ENCODE peak calls at places on chromosomes 11 and 22, in five cellular contexts. X is cardiac muscle cell, U is uterus, E is transverse colon, Z is IMR-90. L is an unnamed sample.
A peak's percentile ranks its signal among the peaks of the same experiment; 100 is the strongest.

GRCh38 chr11:7204778-7205177 is 46.9 kb upstream of the SYT9 start:
- DNase-seq in E (no peak), U (no peak), X (peak; percentile 15), Z (no peak), L (peak; percentile 61)

GRCh38 chr22:27779650-27780049 is 21.9 kb downstream of the MN1 start:
- DNase-seq in X (no peak), E (no peak), Z (no peak), U (no peak), L (no peak)

GRCh38 chr11:63939351-63939920 is 634 bp downstream of the NAA40 start:
- DNase-seq in U (no peak), Z (no peak), E (peak; percentile 26), X (peak; percentile 39), L (peak; percentile 53)

GRCh38 chr11:75174348-75174747 is 23.4 kb downstream of the SLCO2B1 start:
- DNase-seq in X (no peak), E (no peak), U (no peak), Z (no peak), L (no peak)

GRCh38 chr11:61791737-61792309 is 576 bp downstream of the TMEM258 start:
- DNase-seq in X (peak; percentile 84), Z (peak; percentile 95), E (peak; percentile 76), U (peak; percentile 78), L (peak; percentile 96)

GRCh38 chr22:32862083-32862482 is 60.6 kb downstream of the TIMP3 start:
- DNase-seq in E (no peak), Z (no peak), X (no peak), U (no peak), L (no peak)

GRCh38 chr11:84398017-84398626 is 1112.0 kb upstream of the CCDC90B start:
- DNase-seq in X (peak; percentile 37), U (no peak), Z (peak; percentile 1), E (no peak), L (peak; percentile 56)

GRCh38 chr11:3994030-3994640 is 100.5 kb upstream of the RRM1 start:
- DNase-seq in E (no peak), Z (peak; percentile 16), X (no peak), U (no peak), L (peak; percentile 34)

GRCh38 chr11:85718991-85719807 is 33.2 kb upstream of the CCDC89 start:
- DNase-seq in E (no peak), U (no peak), Z (peak; percentile 100), X (no peak), L (peak; percentile 88)

GRCh38 chr11:120125005-120125404 is 12.9 kb downstream of the TRIM29 start:
- DNase-seq in U (no peak), Z (peak; percentile 25), E (peak; percentile 37), X (no peak), L (peak; percentile 21)

GRCh38 chr22:27199354-27199753 is 542.0 kb downstream of the MIAT start:
- DNase-seq in U (no peak), X (no peak), Z (no peak), E (no peak), L (no peak)

GRCh38 chr22:25083414-25084166 is 116.1 kb upstream of the CRYBB3 start:
- DNase-seq in U (no peak), X (no peak), Z (no peak), E (peak; percentile 13), L (no peak)

GRCh38 chr11:31973175-31973574 is 117.7 kb upstream of the RCN1 start:
- DNase-seq in U (no peak), Z (no peak), X (no peak), E (no peak), L (no peak)

GRCh38 chr11:62599909-62600308 is 1.8 kb downstream of the MTA2 start:
- DNase-seq in X (no peak), Z (no peak), E (no peak), U (no peak), L (no peak)

GRCh38 chr11:128506384-128506783 is 81.0 kb downstream of the ETS1 start:
- DNase-seq in X (no peak), Z (no peak), E (no peak), U (no peak), L (no peak)

GRCh38 chr11:128507936-128508335 is 79.4 kb downstream of the ETS1 start:
- DNase-seq in E (no peak), U (no peak), X (no peak), Z (no peak), L (no peak)

GRCh38 chr11:128508785-128509518 is 78.4 kb downstream of the ETS1 start:
- DNase-seq in U (no peak), X (no peak), Z (peak; percentile 86), E (no peak), L (peak; percentile 80)

GRCh38 chr11:128505449-128506058 is 81.8 kb downstream of the ETS1 start:
- DNase-seq in U (no peak), Z (no peak), E (no peak), X (no peak), L (no peak)

DNA sequence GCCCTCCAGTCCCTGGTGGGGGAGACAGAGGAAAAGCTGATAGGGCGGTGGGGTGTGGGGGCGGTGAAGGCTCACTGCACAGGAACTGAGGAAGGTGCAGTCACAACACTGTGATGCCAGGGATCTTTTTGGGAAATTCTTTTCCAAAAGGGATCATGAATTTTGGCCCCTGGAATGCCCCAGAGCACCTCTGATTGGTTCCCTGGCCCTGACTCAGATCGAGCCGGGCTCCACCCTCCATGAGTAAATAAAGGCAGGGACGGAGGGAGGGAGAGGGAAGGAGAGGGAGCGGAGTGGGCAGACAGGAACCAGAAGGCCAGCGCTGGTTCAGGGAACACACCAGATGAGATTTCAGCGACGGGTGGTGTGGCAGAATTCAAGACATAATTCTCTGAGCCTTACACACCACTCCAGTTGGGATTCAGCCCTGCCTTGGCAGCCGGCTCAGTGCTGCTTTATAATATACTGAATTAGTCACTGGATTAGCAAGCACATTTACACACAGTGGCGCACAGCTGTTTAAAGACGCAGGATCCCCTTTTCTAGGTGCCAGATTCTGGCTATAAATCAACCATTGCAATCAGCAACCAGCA is 80.3 kb downstream of the ETS1 start:
- DNase-seq in U (peak; percentile 87), E (peak; percentile 88), Z (peak; percentile 96), X (no peak), L (peak; percentile 90)
- H3K4me3 ChIP-seq in U (peak overlapping the region; percentile 9), E (no peak overlapping the region), Z (peak overlapping the region; percentile 8), X (no peak overlapping the region), L (peak overlapping the region; percentile 20)

GRCh38 chr22:45159652-45160462 is 3.9 kb upstream of the NUP50 start:
- DNase-seq in X (no peak), Z (peak; percentile 38), U (no peak), E (peak; percentile 33), L (peak; percentile 68)
- H3K4me3 ChIP-seq in X (no peak overlapping the region), Z (no peak overlapping the region), U (no peak overlapping the region), E (no peak overlapping the region), L (no peak overlapping the region)

DNA sequence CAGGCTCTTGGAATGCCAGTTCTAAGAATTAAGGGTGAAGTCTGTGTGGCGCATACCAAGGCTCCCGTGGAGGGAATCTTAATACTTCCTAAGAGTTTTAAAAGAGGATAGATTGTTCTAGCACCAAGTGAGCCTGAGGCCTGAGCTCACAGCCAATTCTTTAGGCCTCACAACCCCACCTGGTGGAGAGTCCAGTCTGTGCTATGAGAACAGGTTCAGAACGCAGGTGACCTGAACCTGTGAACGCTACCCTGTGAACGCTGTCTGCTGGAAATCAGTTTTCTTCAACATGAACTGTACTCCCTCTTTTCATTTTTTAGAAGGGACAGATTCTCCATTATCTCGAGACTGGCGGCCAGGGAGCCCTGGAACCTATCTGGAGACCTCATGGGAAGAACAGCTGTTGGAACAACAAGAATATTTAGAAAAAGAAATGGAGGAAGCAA is 43.2 kb upstream of the DLAT start:
- DNase-seq in U (peak; percentile 41), Z (peak; percentile 43), X (peak; percentile 83), E (peak; percentile 87), L (peak; percentile 79)
- H3K4me3 ChIP-seq in U (no peak overlapping the region), Z (no peak overlapping the region), X (no peak overlapping the region), E (no peak overlapping the region), L (no peak overlapping the region)

DNA sequence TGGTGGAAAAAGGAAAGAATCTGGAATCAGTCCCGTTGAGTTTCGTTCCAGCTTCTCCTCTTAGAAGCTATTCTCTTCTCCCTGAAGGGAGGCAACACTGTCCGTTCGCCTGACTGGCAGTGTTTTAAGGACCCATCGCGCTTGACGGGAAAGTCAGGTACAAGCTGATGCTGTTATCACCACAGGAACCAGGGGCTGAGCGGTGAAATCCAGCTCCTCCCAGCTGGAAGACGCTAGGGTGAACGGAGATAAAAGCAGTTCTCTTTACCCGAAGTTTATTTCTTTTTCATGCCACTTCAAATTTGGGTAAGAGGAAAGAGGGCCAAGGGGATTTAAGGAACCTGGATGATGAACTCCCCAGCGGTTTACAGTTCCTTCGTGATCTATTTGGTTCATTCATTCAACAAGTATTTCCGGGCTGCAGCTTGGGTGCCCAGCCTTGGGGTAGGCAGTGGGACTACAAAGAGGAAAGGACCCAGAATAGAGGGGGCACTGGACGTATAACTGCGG is 551 bp upstream of the DEUP1 start:
- DNase-seq in U (no peak), X (peak; percentile 35), E (no peak), Z (no peak), L (peak; percentile 2)
- H3K4me3 ChIP-seq in U (peak overlapping the region; percentile 28), X (peak overlapping the region; percentile 31), E (no peak overlapping the region), Z (no peak overlapping the region), L (peak overlapping the region; percentile 25)

DNA sequence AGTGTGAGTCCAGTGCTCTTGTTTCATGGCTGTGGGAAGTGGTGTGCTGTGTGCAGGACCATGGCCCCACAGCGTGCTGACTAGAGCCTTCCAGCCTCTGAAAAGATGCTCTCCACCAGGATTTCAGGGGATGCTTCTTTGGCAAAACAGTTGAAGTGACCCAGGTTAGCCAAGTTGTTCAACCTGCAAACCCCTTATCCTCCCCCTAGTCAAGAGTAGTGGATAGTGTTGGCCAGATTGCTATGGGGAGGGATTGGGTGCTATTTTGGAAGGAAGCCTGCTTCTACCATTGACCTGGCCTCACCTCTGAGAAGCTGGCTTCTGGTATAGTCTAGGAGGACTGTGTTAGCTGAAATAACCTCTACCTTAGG is 1.7 kb downstream of the MICAL2 start:
- DNase-seq in X (no peak), E (no peak), Z (no peak), U (no peak), L (no peak)
- H3K4me3 ChIP-seq in X (peak overlapping the region; percentile 86), E (no peak overlapping the region), Z (peak overlapping the region; percentile 80), U (peak overlapping the region; percentile 85), L (peak overlapping the region; percentile 70)

GRCh38 chr11:70892889-70893288 is 359.5 kb downstream of the SHANK2 start:
- DNase-seq in X (no peak), Z (no peak), E (no peak), U (no peak), L (no peak)
- H3K4me3 ChIP-seq in X (no peak overlapping the region), Z (no peak overlapping the region), E (no peak overlapping the region), U (no peak overlapping the region), L (no peak overlapping the region)